ENCODE peak calls at places on chromosomes 16 and 17, in four cellular contexts. E is fibroblast of mammary gland; X is CD8-positive, alpha-beta T cell; O is upper lobe of right lung. A is an unnamed sample.
A peak's percentile ranks its signal among the peaks of the same experiment; 100 is the strongest.

GRCh38 chr16:69106491-69107291 is 1.2 kb downstream of the HAS3 start:
- DNase-seq in E (no peak), X (no peak), O (no peak), A (no peak)

GRCh38 chr16:62625291-62625690 is 589.1 kb upstream of the CDH8 start:
- DNase-seq in E (no peak), X (no peak), O (no peak), A (no peak)

GRCh38 chr17:67377727-67378443 is 804 bp downstream of the PITPNC1 start:
- DNase-seq in E (no peak), X (peak; percentile 65), O (peak; percentile 83), A (peak; percentile 39)

GRCh38 chr16:66899945-66900688 is 18.6 kb downstream of the CDH16 start:
- DNase-seq in E (peak; percentile 68), X (no peak), O (peak; percentile 87), A (peak; percentile 71)

GRCh38 chr16:78364501-78364900 is 265.0 kb downstream of the WWOX start:
- DNase-seq in E (no peak), X (no peak), O (no peak), A (no peak)

GRCh38 chr16:19410435-19411153 is 7.1 kb upstream of the TMC5 start:
- DNase-seq in E (no peak), X (no peak), O (peak; percentile 89), A (no peak)

GRCh38 chr16:71542377-71542776 is 16.2 kb downstream of the CHST4 start:
- DNase-seq in E (peak; percentile 47), X (peak; percentile 50), O (peak; percentile 70), A (peak; percentile 53)

GRCh38 chr17:47413872-47414271 is 90.1 kb downstream of the EFCAB13 start:
- DNase-seq in E (peak; percentile 36), X (no peak), O (no peak), A (no peak)

GRCh38 chr17:8430966-8431365 is 4.7 kb upstream of the NDEL1 start:
- DNase-seq in E (peak; percentile 85), X (no peak), O (no peak), A (no peak)

GRCh38 chr17:46870116-46870803 is 18.9 kb downstream of the WNT9B start:
- DNase-seq in E (no peak), X (no peak), O (no peak), A (no peak)

GRCh38 chr16:27195941-27196595 is 7.3 kb upstream of the KDM8 start:
- DNase-seq in E (no peak), X (peak; percentile 51), O (no peak), A (no peak)

GRCh38 chr16:61148930-61149329 is 887.3 kb downstream of the CDH8 start:
- DNase-seq in E (no peak), X (no peak), O (no peak), A (no peak)

GRCh38 chr17:42406602-42407288 is 16.3 kb downstream of the CAVIN1 start:
- DNase-seq in E (no peak), X (no peak), O (no peak), A (no peak)

GRCh38 chr17:77382356-77382911 is 241.7 kb downstream of the SEC14L1 start:
- DNase-seq in E (no peak), X (peak; percentile 61), O (no peak), A (no peak)

GRCh38 chr16:80369559-80369958 is 171.2 kb upstream of the DYNLRB2 start:
- DNase-seq in E (peak; percentile 54), X (no peak), O (no peak), A (peak; percentile 81)

DNA sequence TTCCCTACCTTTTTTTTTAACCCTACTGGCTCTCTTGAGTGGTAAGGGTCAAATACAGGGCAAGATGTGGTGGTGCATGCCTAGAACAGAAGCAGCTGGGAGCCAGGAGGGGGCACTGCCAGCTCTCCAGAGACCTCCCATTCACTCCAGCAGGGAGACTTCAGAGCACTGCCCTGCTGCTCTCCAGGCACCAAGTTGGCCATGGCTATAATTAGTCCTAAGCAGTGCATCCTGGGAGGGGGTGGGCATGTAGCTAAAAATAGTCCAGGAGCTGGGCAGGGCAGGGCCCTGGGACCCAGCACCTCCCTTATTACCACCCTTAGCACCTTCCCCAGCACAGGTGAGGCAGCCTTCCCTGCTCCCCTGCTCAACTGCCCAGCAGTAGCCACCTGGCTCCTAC is 3.5 kb downstream of the CORO6 start:
- DNase-seq in E (peak; percentile 48), X (no peak), O (peak; percentile 43), A (peak; percentile 59)
- TF ChIP-seq CTCF in E (peak; percentile 26), X (no peak), O (no peak), A (peak; percentile 46)

GRCh38 chr17:59441459-59442096 is 110.1 kb downstream of the YPEL2 start:
- DNase-seq in E (peak; percentile 19), X (no peak), O (no peak), A (peak; percentile 28)
- H3K4me3 ChIP-seq in E (no peak overlapping the region), X (no peak overlapping the region), O (no peak overlapping the region), A (no peak overlapping the region)

DNA sequence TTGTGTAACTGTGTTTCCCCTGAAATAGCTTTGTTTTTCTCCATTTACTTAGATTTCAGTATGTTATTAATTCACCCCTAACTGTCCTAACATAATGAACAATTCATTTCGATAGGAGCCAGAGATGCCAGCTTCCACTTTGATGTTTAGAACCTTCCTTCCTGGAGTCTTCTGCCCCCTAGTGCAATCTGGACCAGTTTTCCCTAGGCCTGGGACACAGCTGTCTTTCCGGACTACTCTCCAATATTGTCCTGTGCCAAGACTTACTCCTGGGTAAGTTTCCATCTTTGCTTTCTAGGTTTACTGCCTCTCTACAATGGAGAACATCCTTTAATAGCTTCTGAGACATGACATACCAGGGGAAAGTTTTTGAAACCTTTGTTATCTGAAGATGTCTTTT is 12.8 kb downstream of the RECQL5 start:
- DNase-seq in E (peak; percentile 27), X (no peak), O (no peak), A (no peak)
- TF ChIP-seq CTCF in E (peak; percentile 22), X (no peak), O (no peak), A (peak; percentile 31)

GRCh38 chr16:11670171-11671131 is 2.2 kb downstream of the SNN start:
- DNase-seq in E (no peak), X (no peak), O (no peak), A (no peak)
- H3K4me3 ChIP-seq in E (no peak overlapping the region), X (peak overlapping the region; percentile 56), O (peak overlapping the region; percentile 85), A (no peak overlapping the region)

DNA sequence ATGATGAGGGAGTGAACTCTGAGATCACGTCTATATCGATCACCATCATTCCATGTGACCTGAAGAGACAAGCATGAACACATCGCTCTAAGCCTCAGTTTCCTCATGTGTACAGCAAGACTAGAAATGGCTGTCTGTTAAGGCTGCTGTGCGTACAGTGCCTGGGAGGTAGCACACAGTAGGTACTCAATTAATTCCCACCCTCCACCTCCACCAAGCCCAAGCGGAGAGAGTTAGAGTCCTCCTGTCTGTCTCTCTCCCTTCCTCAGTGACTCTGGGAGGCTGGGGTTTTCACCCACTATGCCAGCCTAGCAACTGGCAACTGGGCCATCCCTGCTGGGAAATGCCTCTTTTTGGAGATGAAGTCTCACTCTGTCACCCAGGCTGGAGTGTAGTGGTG is 318.3 kb upstream of the CCL2 start:
- DNase-seq in E (no peak), X (no peak), O (no peak), A (no peak)
- TF ChIP-seq CTCF in E (no peak), X (no peak), O (no peak), A (no peak)

DNA sequence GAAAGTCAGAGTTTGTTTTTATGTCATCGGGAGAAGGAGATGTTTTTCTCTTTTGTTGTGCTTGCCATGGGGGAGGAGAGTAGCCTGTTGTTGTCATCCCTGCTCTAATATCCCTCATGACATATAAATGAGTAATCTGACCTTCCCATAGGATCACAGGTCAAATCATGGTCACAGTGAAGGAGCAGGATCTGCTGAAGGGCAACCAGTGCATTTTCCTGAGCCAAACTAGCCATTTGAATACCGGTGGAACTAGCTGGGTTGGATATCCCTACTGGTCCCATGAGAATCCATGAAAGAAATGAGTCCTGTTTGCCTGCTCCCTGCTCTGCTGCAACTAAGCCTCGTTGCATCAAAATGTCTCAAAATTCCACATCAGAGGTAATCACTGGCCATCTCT is 211.6 kb upstream of the ERCC4 start:
- DNase-seq in E (no peak), X (no peak), O (no peak), A (no peak)
- H3K4me3 ChIP-seq in E (no peak overlapping the region), X (no peak overlapping the region), O (no peak overlapping the region), A (no peak overlapping the region)

DNA sequence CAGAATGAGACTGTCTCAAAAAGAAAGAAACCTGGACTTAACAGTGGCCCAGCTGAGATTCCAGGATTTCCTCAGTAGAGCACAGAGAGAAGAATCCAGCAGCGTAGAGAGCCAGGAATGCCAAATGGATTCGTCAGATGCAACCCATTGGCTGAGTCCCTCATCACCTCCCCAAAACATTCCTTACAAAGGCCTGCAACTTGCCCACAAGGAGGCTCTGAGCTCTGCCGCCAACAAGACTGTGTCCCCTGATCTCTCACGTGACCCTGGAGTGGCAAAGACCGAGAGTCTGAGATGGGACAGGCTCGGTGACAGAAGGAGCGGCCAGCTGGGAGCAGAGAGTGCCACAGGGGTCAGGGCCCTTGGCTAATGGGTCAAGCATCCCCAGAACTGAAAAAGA is 6.9 kb upstream of the CHMP6 start:
- DNase-seq in E (peak; percentile 83), X (no peak), O (no peak), A (peak; percentile 84)
- TF ChIP-seq CTCF in E (peak; percentile 31), X (no peak), O (peak; percentile 16), A (peak; percentile 45)

GRCh38 chr16:2971134-2971984 is 2.2 kb downstream of the PAQR4 start:
- DNase-seq in E (no peak), X (no peak), O (no peak), A (no peak)
- H3K4me3 ChIP-seq in E (no peak overlapping the region), X (no peak overlapping the region), O (no peak overlapping the region), A (no peak overlapping the region)

GRCh38 chr17:1661045-1661444 is 11.4 kb upstream of the RILP start:
- DNase-seq in E (no peak), X (no peak), O (no peak), A (no peak)
- TF ChIP-seq CTCF in E (no peak), X (no peak), O (no peak), A (no peak)